ENCODE peak calls at places on chromosomes 16 and 17, in eight cellular contexts. P is stomach; O is ovary; Z is heart right ventricle; U is CD8-positive, alpha-beta T cell; N is heart left ventricle; D is left lung; R is adrenal gland. Y is an unnamed sample.
A peak's percentile ranks its signal among the peaks of the same experiment; 100 is the strongest.

GRCh38 chr17:69912819-69913218 is 162.2 kb upstream of the KCNJ16 start:
- DNase-seq in R (no peak), O (no peak), D (no peak), Z (no peak), P (no peak), N (no peak), U (no peak), Y (no peak)

GRCh38 chr17:45940826-45941225 is 46.5 kb downstream of the MAPT start:
- DNase-seq in P (peak; percentile 65), Z (no peak), N (no peak), D (peak; percentile 58), R (no peak), U (no peak), O (no peak), Y (no peak)

GRCh38 chr17:7835818-7836595 is 2.0 kb downstream of the KDM6B start:
- DNase-seq in O (peak; percentile 92), Z (peak; percentile 82), D (peak; percentile 73), R (peak; percentile 84), P (peak; percentile 74), U (peak; percentile 53), N (peak; percentile 88), Y (peak; percentile 71)

GRCh38 chr17:27457731-27458523 is 1.7 kb downstream of the KSR1 start:
- DNase-seq in N (no peak), P (no peak), O (no peak), U (no peak), Z (no peak), D (no peak), R (no peak), Y (peak; percentile 17)

GRCh38 chr16:3282103-3282746 is 1.1 kb upstream of the ZNF263 start:
- DNase-seq in R (no peak), Z (no peak), U (no peak), N (no peak), O (no peak), P (no peak), D (no peak), Y (peak; percentile 84)

GRCh38 chr16:17173134-17173729 is 297.5 kb downstream of the XYLT1 start:
- DNase-seq in O (no peak), D (peak; percentile 80), P (peak; percentile 41), R (peak; percentile 58), N (peak; percentile 39), Z (no peak), U (no peak), Y (no peak)

GRCh38 chr17:40528692-40529417 is 27.4 kb upstream of the TNS4 start:
- DNase-seq in Z (no peak), D (peak; percentile 20), N (no peak), R (no peak), O (no peak), P (no peak), U (no peak), Y (no peak)

GRCh38 chr17:7186241-7186640 is 7.1 kb upstream of the ASGR1 start:
- DNase-seq in P (no peak), N (no peak), U (no peak), O (no peak), R (no peak), D (no peak), Z (no peak), Y (no peak)

GRCh38 chr17:79511471-79511870 is 99.4 kb downstream of the RBFOX3 start:
- DNase-seq in U (no peak), D (no peak), P (no peak), O (no peak), Z (no peak), N (no peak), R (no peak), Y (no peak)

GRCh38 chr16:64996641-64997040 is 125.2 kb downstream of the CDH11 start:
- DNase-seq in D (no peak), O (no peak), P (no peak), Z (no peak), U (no peak), N (no peak), R (no peak), Y (no peak)
- H3K36me3 ChIP-seq in D (no peaks in the 10 kb centered on the region), O (no peaks in the 10 kb centered on the region), P (peaks cover 13% of the 10 kb centered on the region), Z (no peaks in the 10 kb centered on the region), U (no peaks in the 10 kb centered on the region), N (peaks cover 31% of the 10 kb centered on the region), R (no peaks in the 10 kb centered on the region), Y (no peaks in the 10 kb centered on the region)

GRCh38 chr16:57945740-57946138 is 25.2 kb downstream of the CNGB1 start:
- DNase-seq in N (no peak), U (no peak), R (no peak), P (no peak), D (no peak), O (no peak), Z (no peak), Y (no peak)
- TF ChIP-seq CTCF in N (no peak), U (no peak), R (no peak), P (no peak), D (no peak), O (no peak), Z (no peak), Y (no peak)

GRCh38 chr17:67109111-67109510 is 64.8 kb downstream of the CACNG1 start:
- DNase-seq in P (no peak), N (no peak), O (no peak), U (no peak), Z (no peak), R (no peak), D (no peak), Y (no peak)

GRCh38 chr17:67111327-67111726 is 67.0 kb downstream of the CACNG1 start:
- DNase-seq in P (no peak), U (no peak), Z (no peak), N (no peak), R (no peak), O (no peak), D (no peak), Y (no peak)

GRCh38 chr17:67108411-67108810 is 64.1 kb downstream of the CACNG1 start:
- DNase-seq in P (no peak), R (no peak), O (no peak), U (no peak), N (no peak), Z (no peak), D (no peak), Y (no peak)

GRCh38 chr17:67111808-67112207 is 67.5 kb downstream of the CACNG1 start:
- DNase-seq in P (no peak), D (no peak), O (no peak), N (no peak), Z (no peak), U (no peak), R (no peak), Y (no peak)

GRCh38 chr17:67110619-67111018 is 66.3 kb downstream of the CACNG1 start:
- DNase-seq in O (no peak), D (no peak), P (no peak), N (no peak), U (no peak), Z (no peak), R (no peak), Y (no peak)
- H3K36me3 ChIP-seq in O (no peaks in the 10 kb centered on the region), D (no peaks in the 10 kb centered on the region), P (peaks cover 86% of the 10 kb centered on the region), N (peaks cover 87% of the 10 kb centered on the region), U (peaks cover 39% of the 10 kb centered on the region), Z (peaks cover 100% of the 10 kb centered on the region), R (peaks cover 51% of the 10 kb centered on the region), Y (peaks cover 85% of the 10 kb centered on the region)

GRCh38 chr16:48526058-48526957 is 83.7 kb downstream of the N4BP1 start:
- DNase-seq in N (no peak), D (peak; percentile 34), P (peak; percentile 57), U (no peak), R (no peak), Z (no peak), O (no peak), Y (peak; percentile 73)
- TF ChIP-seq CTCF in N (no peak), D (no peak), P (peak; percentile 8), U (no peak), R (peak; percentile 27), Z (peak; percentile 8), O (no peak), Y (peak; percentile 71)

GRCh38 chr16:87954361-87954760 is 3.1 kb downstream of the BANP start:
- DNase-seq in D (no peak), Z (no peak), U (no peak), O (no peak), R (no peak), N (no peak), P (peak; percentile 44), Y (no peak)

GRCh38 chr16:87950765-87951549 is at the start of gene BANP:
- DNase-seq in D (peak; percentile 99), R (peak; percentile 98), U (peak; percentile 96), O (peak; percentile 97), Z (peak; percentile 96), P (peak; percentile 98), N (peak; percentile 98), Y (peak; percentile 95)

GRCh38 chr16:87953308-87954208 is 2.3 kb downstream of the BANP start:
- DNase-seq in Z (no peak), U (no peak), P (no peak), N (no peak), R (no peak), O (no peak), D (no peak), Y (no peak)

GRCh38 chr16:87951550-87952538 is 610 bp downstream of the BANP start:
- DNase-seq in U (no peak), R (no peak), P (no peak), O (no peak), N (peak; percentile 49), D (no peak), Z (peak; percentile 54), Y (no peak)

GRCh38 chr16:87952751-87953150 is 1.5 kb downstream of the BANP start:
- DNase-seq in U (no peak), Z (no peak), D (no peak), O (no peak), N (no peak), P (no peak), R (no peak), Y (no peak)
- H3K36me3 ChIP-seq in U (peaks cover 11% of the 10 kb centered on the region), Z (no peaks in the 10 kb centered on the region), D (no peaks in the 10 kb centered on the region), O (no peaks in the 10 kb centered on the region), N (no peaks in the 10 kb centered on the region), P (peaks cover 18% of the 10 kb centered on the region), R (no peaks in the 10 kb centered on the region), Y (no peaks in the 10 kb centered on the region)

DNA sequence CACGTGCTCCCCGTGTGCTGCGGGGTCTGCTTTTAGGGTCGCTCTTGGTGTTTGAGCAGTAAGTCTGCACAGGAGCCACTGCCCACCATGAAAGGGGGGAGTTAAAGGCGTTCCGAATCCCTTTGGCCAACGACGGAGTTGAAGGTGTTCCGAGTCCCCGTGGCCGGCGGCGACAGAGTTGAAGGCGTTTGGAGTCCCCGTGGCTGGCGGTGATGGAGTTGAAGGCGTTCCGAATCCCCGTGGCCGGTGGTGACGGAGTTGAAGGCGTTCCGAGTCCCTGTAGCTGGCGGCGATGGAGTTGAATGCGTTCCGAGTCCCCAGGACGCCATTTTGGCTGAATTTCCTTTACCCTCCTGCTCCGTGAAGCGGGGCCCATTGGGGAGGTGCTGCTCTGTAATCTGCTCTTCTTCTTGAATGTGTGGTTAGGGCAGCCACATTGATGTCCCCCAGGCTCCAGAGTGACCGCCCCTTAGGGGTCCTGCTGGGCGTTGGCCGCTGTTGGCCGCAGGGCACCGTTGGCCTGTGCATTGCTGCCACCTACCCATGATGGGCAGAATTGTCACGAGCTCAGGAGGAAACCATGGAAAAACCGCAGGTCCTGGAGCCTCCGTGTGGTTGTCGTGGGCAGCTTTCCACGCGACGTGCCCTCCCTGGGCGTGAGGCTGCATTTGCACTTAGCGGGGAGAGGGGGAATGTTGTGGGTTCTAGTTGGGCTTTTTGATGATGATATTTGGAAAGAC is 73.7 kb upstream of the ZNF750 start:
- DNase-seq in N (no peak), O (no peak), R (no peak), U (no peak), P (peak; percentile 44), D (no peak), Z (no peak), Y (peak; percentile 48)
- TF ChIP-seq CTCF in N (peak; percentile 31), O (no peak), R (peak; percentile 37), U (no peak), P (peak; percentile 17), D (no peak), Z (peak; percentile 35), Y (peak; percentile 68)

Y was measured in WERI-Rb-1.